ENCODE peak calls at places on chromosomes 1 and 21, in six cellular contexts. One of them, this sample, is unnamed.

GRCh38 chr21:45295576-45296365 is 8.1 kb upstream of the POFUT2 start:
- DNase-seq in GM06990: no peak
- DNase-seq in ACHN: no peak
- DNase-seq in Ammon's horn: no peak
- DNase-seq in stimulated activated CD8-positive, alpha-beta memory T cell treated with anti-CD3 and anti-CD28 coated beads, Interleukin-4, amount 100 ng/mL, for 1 hour: no peak
- DNase-seq in activated T-cell treated with anti-CD3 and anti-CD28 coated beads for 1 hour: no peak
- DNase-seq in this sample: peak

GRCh38 chr1:4053160-4053748 is 153.2 kb upstream of the C1orf174 start:
- DNase-seq in stimulated activated CD8-positive, alpha-beta memory T cell treated with anti-CD3 and anti-CD28 coated beads, Interleukin-4, amount 100 ng/mL, for 1 hour: no peak
- DNase-seq in GM06990: no peak
- DNase-seq in ACHN: no peak
- DNase-seq in activated T-cell treated with anti-CD3 and anti-CD28 coated beads for 1 hour: no peak
- DNase-seq in Ammon's horn: no peak
- DNase-seq in this sample: no peak

GRCh38 chr21:14259669-14260458 is 43.9 kb downstream of the RBM11 start:
- DNase-seq in stimulated activated CD8-positive, alpha-beta memory T cell treated with anti-CD3 and anti-CD28 coated beads, Interleukin-4, amount 100 ng/mL, for 1 hour: no peak
- DNase-seq in GM06990: no peak
- DNase-seq in activated T-cell treated with anti-CD3 and anti-CD28 coated beads for 1 hour: no peak
- DNase-seq in Ammon's horn: peak
- DNase-seq in ACHN: peak
- DNase-seq in this sample: peak

GRCh38 chr1:200670215-200671118 is 760 bp upstream of the DDX59 start:
- DNase-seq in activated T-cell treated with anti-CD3 and anti-CD28 coated beads for 1 hour: no peak
- DNase-seq in stimulated activated CD8-positive, alpha-beta memory T cell treated with anti-CD3 and anti-CD28 coated beads, Interleukin-4, amount 100 ng/mL, for 1 hour: no peak
- DNase-seq in ACHN: peak
- DNase-seq in GM06990: no peak
- DNase-seq in Ammon's horn: peak
- DNase-seq in this sample: peak

GRCh38 chr1:247578946-247579460 is 9.2 kb upstream of the OR2G2 start:
- DNase-seq in GM06990: no peak
- DNase-seq in Ammon's horn: no peak
- DNase-seq in activated T-cell treated with anti-CD3 and anti-CD28 coated beads for 1 hour: no peak
- DNase-seq in stimulated activated CD8-positive, alpha-beta memory T cell treated with anti-CD3 and anti-CD28 coated beads, Interleukin-4, amount 100 ng/mL, for 1 hour: no peak
- DNase-seq in ACHN: no peak
- DNase-seq in this sample: no peak

GRCh38 chr1:169451425-169451824 is 24.2 kb upstream of the CCDC181 start:
- DNase-seq in GM06990: no peak
- DNase-seq in Ammon's horn: no peak
- DNase-seq in ACHN: no peak
- DNase-seq in activated T-cell treated with anti-CD3 and anti-CD28 coated beads for 1 hour: no peak
- DNase-seq in stimulated activated CD8-positive, alpha-beta memory T cell treated with anti-CD3 and anti-CD28 coated beads, Interleukin-4, amount 100 ng/mL, for 1 hour: no peak
- DNase-seq in this sample: no peak

GRCh38 chr21:42230636-42231035 is 11.7 kb downstream of the ABCG1 start:
- DNase-seq in ACHN: no peak
- DNase-seq in Ammon's horn: no peak
- DNase-seq in stimulated activated CD8-positive, alpha-beta memory T cell treated with anti-CD3 and anti-CD28 coated beads, Interleukin-4, amount 100 ng/mL, for 1 hour: no peak
- DNase-seq in GM06990: no peak
- DNase-seq in activated T-cell treated with anti-CD3 and anti-CD28 coated beads for 1 hour: no peak
- DNase-seq in this sample: no peak

GRCh38 chr1:233025566-233025965 is 75.2 kb downstream of the NTPCR start:
- DNase-seq in stimulated activated CD8-positive, alpha-beta memory T cell treated with anti-CD3 and anti-CD28 coated beads, Interleukin-4, amount 100 ng/mL, for 1 hour: no peak
- DNase-seq in GM06990: no peak
- DNase-seq in Ammon's horn: no peak
- DNase-seq in ACHN: no peak
- DNase-seq in activated T-cell treated with anti-CD3 and anti-CD28 coated beads for 1 hour: no peak
- DNase-seq in this sample: no peak

GRCh38 chr1:206514821-206515387 is 7.6 kb downstream of the RASSF5 start:
- DNase-seq in Ammon's horn: no peak
- DNase-seq in stimulated activated CD8-positive, alpha-beta memory T cell treated with anti-CD3 and anti-CD28 coated beads, Interleukin-4, amount 100 ng/mL, for 1 hour: no peak
- DNase-seq in activated T-cell treated with anti-CD3 and anti-CD28 coated beads for 1 hour: no peak
- DNase-seq in ACHN: no peak
- DNase-seq in GM06990: no peak
- DNase-seq in this sample: no peak

GRCh38 chr1:229645296-229646050 is 19.4 kb downstream of the URB2 start:
- DNase-seq in Ammon's horn: no peak
- DNase-seq in activated T-cell treated with anti-CD3 and anti-CD28 coated beads for 1 hour: no peak
- DNase-seq in ACHN: no peak
- DNase-seq in GM06990: no peak
- DNase-seq in stimulated activated CD8-positive, alpha-beta memory T cell treated with anti-CD3 and anti-CD28 coated beads, Interleukin-4, amount 100 ng/mL, for 1 hour: no peak
- DNase-seq in this sample: no peak

GRCh38 chr1:46667782-46668760 is at the start of gene ATPAF1:
- DNase-seq in stimulated activated CD8-positive, alpha-beta memory T cell treated with anti-CD3 and anti-CD28 coated beads, Interleukin-4, amount 100 ng/mL, for 1 hour: peak
- DNase-seq in ACHN: peak
- DNase-seq in Ammon's horn: peak
- DNase-seq in GM06990: peak
- DNase-seq in activated T-cell treated with anti-CD3 and anti-CD28 coated beads for 1 hour: peak
- DNase-seq in this sample: peak

GRCh38 chr1:1883092-1883858 is 7.6 kb downstream of the GNB1 start:
- DNase-seq in ACHN: peak
- DNase-seq in stimulated activated CD8-positive, alpha-beta memory T cell treated with anti-CD3 and anti-CD28 coated beads, Interleukin-4, amount 100 ng/mL, for 1 hour: no peak
- DNase-seq in GM06990: no peak
- DNase-seq in Ammon's horn: no peak
- DNase-seq in activated T-cell treated with anti-CD3 and anti-CD28 coated beads for 1 hour: no peak
- DNase-seq in this sample: no peak

GRCh38 chr1:34164510-34165381 is at the start of gene CSMD2:
- DNase-seq in activated T-cell treated with anti-CD3 and anti-CD28 coated beads for 1 hour: no peak
- DNase-seq in Ammon's horn: peak
- DNase-seq in ACHN: peak
- DNase-seq in GM06990: no peak
- DNase-seq in stimulated activated CD8-positive, alpha-beta memory T cell treated with anti-CD3 and anti-CD28 coated beads, Interleukin-4, amount 100 ng/mL, for 1 hour: no peak
- DNase-seq in this sample: peak

GRCh38 chr1:51636765-51637522 is 20.1 kb downstream of the OSBPL9 start:
- DNase-seq in ACHN: peak
- DNase-seq in GM06990: no peak
- DNase-seq in Ammon's horn: no peak
- DNase-seq in activated T-cell treated with anti-CD3 and anti-CD28 coated beads for 1 hour: no peak
- DNase-seq in stimulated activated CD8-positive, alpha-beta memory T cell treated with anti-CD3 and anti-CD28 coated beads, Interleukin-4, amount 100 ng/mL, for 1 hour: no peak
- DNase-seq in this sample: no peak

GRCh38 chr1:21820597-21821232 is 8.7 kb downstream of the LDLRAD2 start:
- DNase-seq in Ammon's horn: no peak
- DNase-seq in GM06990: no peak
- DNase-seq in activated T-cell treated with anti-CD3 and anti-CD28 coated beads for 1 hour: no peak
- DNase-seq in stimulated activated CD8-positive, alpha-beta memory T cell treated with anti-CD3 and anti-CD28 coated beads, Interleukin-4, amount 100 ng/mL, for 1 hour: no peak
- DNase-seq in ACHN: no peak
- DNase-seq in this sample: no peak

GRCh38 chr1:209207701-209208286 is 375.7 kb upstream of the CAMK1G start:
- DNase-seq in activated T-cell treated with anti-CD3 and anti-CD28 coated beads for 1 hour: no peak
- DNase-seq in ACHN: peak
- DNase-seq in stimulated activated CD8-positive, alpha-beta memory T cell treated with anti-CD3 and anti-CD28 coated beads, Interleukin-4, amount 100 ng/mL, for 1 hour: no peak
- DNase-seq in GM06990: peak
- DNase-seq in Ammon's horn: peak
- DNase-seq in this sample: peak

GRCh38 chr1:151399890-151400235 is 490 bp downstream of the PSMB4 start:
- DNase-seq in stimulated activated CD8-positive, alpha-beta memory T cell treated with anti-CD3 and anti-CD28 coated beads, Interleukin-4, amount 100 ng/mL, for 1 hour: no peak
- DNase-seq in Ammon's horn: no peak
- DNase-seq in activated T-cell treated with anti-CD3 and anti-CD28 coated beads for 1 hour: no peak
- DNase-seq in ACHN: peak
- DNase-seq in GM06990: no peak
- DNase-seq in this sample: no peak

GRCh38 chr1:180188103-180188506 is 33.4 kb downstream of the QSOX1 start:
- DNase-seq in GM06990: no peak
- DNase-seq in Ammon's horn: peak
- DNase-seq in stimulated activated CD8-positive, alpha-beta memory T cell treated with anti-CD3 and anti-CD28 coated beads, Interleukin-4, amount 100 ng/mL, for 1 hour: no peak
- DNase-seq in ACHN: peak
- DNase-seq in activated T-cell treated with anti-CD3 and anti-CD28 coated beads for 1 hour: no peak
- DNase-seq in this sample: peak

GRCh38 chr1:235582130-235582529 is 67.5 kb downstream of the GNG4 start:
- DNase-seq in stimulated activated CD8-positive, alpha-beta memory T cell treated with anti-CD3 and anti-CD28 coated beads, Interleukin-4, amount 100 ng/mL, for 1 hour: no peak
- DNase-seq in GM06990: no peak
- DNase-seq in ACHN: no peak
- DNase-seq in Ammon's horn: no peak
- DNase-seq in activated T-cell treated with anti-CD3 and anti-CD28 coated beads for 1 hour: no peak
- DNase-seq in this sample: no peak

GRCh38 chr21:29265690-29266479 is 32.8 kb upstream of the BACH1 start:
- DNase-seq in GM06990: peak
- DNase-seq in ACHN: no peak
- DNase-seq in Ammon's horn: no peak
- DNase-seq in stimulated activated CD8-positive, alpha-beta memory T cell treated with anti-CD3 and anti-CD28 coated beads, Interleukin-4, amount 100 ng/mL, for 1 hour: no peak
- DNase-seq in activated T-cell treated with anti-CD3 and anti-CD28 coated beads for 1 hour: no peak
- DNase-seq in this sample: no peak

GRCh38 chr1:227885648-227886502 is 61.9 kb downstream of the WNT9A start:
- DNase-seq in ACHN: peak
- DNase-seq in activated T-cell treated with anti-CD3 and anti-CD28 coated beads for 1 hour: no peak
- DNase-seq in stimulated activated CD8-positive, alpha-beta memory T cell treated with anti-CD3 and anti-CD28 coated beads, Interleukin-4, amount 100 ng/mL, for 1 hour: no peak
- DNase-seq in GM06990: no peak
- DNase-seq in Ammon's horn: peak
- DNase-seq in this sample: no peak

GRCh38 chr1:64469614-64469976 is 334 bp upstream of the CACHD1 start:
- DNase-seq in Ammon's horn: peak
- DNase-seq in ACHN: no peak
- DNase-seq in activated T-cell treated with anti-CD3 and anti-CD28 coated beads for 1 hour: no peak
- DNase-seq in stimulated activated CD8-positive, alpha-beta memory T cell treated with anti-CD3 and anti-CD28 coated beads, Interleukin-4, amount 100 ng/mL, for 1 hour: no peak
- DNase-seq in GM06990: no peak
- DNase-seq in this sample: no peak

GRCh38 chr1:54766726-54767125 is 2.4 kb upstream of the PARS2 start:
- DNase-seq in activated T-cell treated with anti-CD3 and anti-CD28 coated beads for 1 hour: no peak
- DNase-seq in Ammon's horn: no peak
- DNase-seq in GM06990: no peak
- DNase-seq in ACHN: no peak
- DNase-seq in stimulated activated CD8-positive, alpha-beta memory T cell treated with anti-CD3 and anti-CD28 coated beads, Interleukin-4, amount 100 ng/mL, for 1 hour: no peak
- DNase-seq in this sample: no peak

GRCh38 chr1:192986110-192986747 is 72.9 kb downstream of the UCHL5 start:
- DNase-seq in activated T-cell treated with anti-CD3 and anti-CD28 coated beads for 1 hour: no peak
- DNase-seq in stimulated activated CD8-positive, alpha-beta memory T cell treated with anti-CD3 and anti-CD28 coated beads, Interleukin-4, amount 100 ng/mL, for 1 hour: no peak
- DNase-seq in ACHN: no peak
- DNase-seq in GM06990: no peak
- DNase-seq in Ammon's horn: no peak
- DNase-seq in this sample: no peak

GRCh38 chr1:171167785-171168184 is 17.3 kb upstream of the FMO2 start:
- DNase-seq in activated T-cell treated with anti-CD3 and anti-CD28 coated beads for 1 hour: no peak
- DNase-seq in Ammon's horn: no peak
- DNase-seq in stimulated activated CD8-positive, alpha-beta memory T cell treated with anti-CD3 and anti-CD28 coated beads, Interleukin-4, amount 100 ng/mL, for 1 hour: no peak
- DNase-seq in GM06990: no peak
- DNase-seq in ACHN: no peak
- DNase-seq in this sample: no peak

GRCh38 chr1:107702946-107703571 is 261.9 kb downstream of the VAV3 start:
- DNase-seq in activated T-cell treated with anti-CD3 and anti-CD28 coated beads for 1 hour: no peak
- DNase-seq in ACHN: no peak
- DNase-seq in stimulated activated CD8-positive, alpha-beta memory T cell treated with anti-CD3 and anti-CD28 coated beads, Interleukin-4, amount 100 ng/mL, for 1 hour: no peak
- DNase-seq in GM06990: no peak
- DNase-seq in Ammon's horn: no peak
- DNase-seq in this sample: no peak

This sample was measured in HTR-8/SVneo.